ENCODE peak calls at places on chromosomes 12 and 14, in seven cellular contexts. F is activated naive CD8-positive, alpha-beta T cell treated with anti-CD3 and anti-CD28 coated beads, Interleukin-2, amount 50 U/mL, for 24 hours; W is stimulated activated CD4-positive, alpha-beta T cell treated with anti-CD3 and anti-CD28 coated beads, Interleukin-12 subunit alpha, Interleukin-12 subunit beta, amount 100 ng/mL, for 4 hours; E is kidney glomerular epithelial cell; I is NCI-H774; L is CD8-positive, alpha-beta T cell; S is cortex of kidney. A is an unnamed sample.

GRCh38 chr12:113515082-113515856 is 43.6 kb upstream of the LHX5 start:
- DNase-seq in S (no peak), F (no peak), W (no peak), L (no peak), E (no peak), I (no peak), A (no peak)

GRCh38 chr14:65854215-65854614 is 441.7 kb downstream of the FUT8 start:
- DNase-seq in L (no peak), S (no peak), E (no peak), W (no peak), F (no peak), I (no peak), A (no peak)

GRCh38 chr12:124856842-124857178 is 6.9 kb downstream of the SCARB1 start:
- DNase-seq in L (no peak), W (no peak), I (no peak), E (no peak), F (no peak), S (no peak), A (no peak)

GRCh38 chr14:91063119-91063518 is 2.7 kb upstream of the RPS6KA5 start:
- DNase-seq in W (no peak), E (no peak), S (no peak), I (no peak), L (no peak), F (no peak), A (peak)

GRCh38 chr14:105066285-105067071 is 1.2 kb upstream of the GPR132 start:
- DNase-seq in W (no peak), F (peak), E (no peak), S (no peak), L (no peak), I (no peak), A (no peak)

GRCh38 chr14:53399057-53399456 is 245.9 kb upstream of the DDHD1 start:
- DNase-seq in I (no peak), F (no peak), W (no peak), E (no peak), S (no peak), L (no peak), A (no peak)

GRCh38 chr12:2974560-2974971 is 15.4 kb downstream of the TEAD4 start:
- DNase-seq in I (no peak), W (no peak), S (no peak), F (no peak), E (no peak), L (no peak), A (no peak)

GRCh38 chr12:666766-667308 is 3.6 kb upstream of the NINJ2 start:
- DNase-seq in S (no peak), L (no peak), E (no peak), W (no peak), I (no peak), F (peak), A (no peak)

GRCh38 chr14:100028990-100029677 is 36.1 kb upstream of the EVL start:
- DNase-seq in F (no peak), W (no peak), I (no peak), S (no peak), L (no peak), E (peak), A (no peak)

GRCh38 chr12:109989380-109989779 is 6.8 kb downstream of the GIT2 start:
- DNase-seq in F (no peak), I (no peak), W (no peak), E (no peak), S (no peak), L (no peak), A (no peak)

GRCh38 chr12:42370013-42370412 is 44.0 kb downstream of the PPHLN1 start:
- DNase-seq in E (no peak), L (no peak), F (no peak), I (no peak), W (no peak), S (no peak), A (no peak)

GRCh38 chr12:125329239-125330238 is 264.3 kb downstream of the AACS start:
- DNase-seq in I (no peak), E (no peak), F (no peak), L (no peak), S (no peak), W (no peak), A (no peak)

GRCh38 chr12:91833780-91834359 is 311.8 kb downstream of the BTG1 start:
- DNase-seq in E (no peak), F (no peak), I (no peak), L (no peak), W (no peak), S (no peak), A (no peak)

GRCh38 chr14:103105580-103106168 is 11.1 kb downstream of the EXOC3L4 start:
- DNase-seq in F (no peak), S (no peak), W (no peak), I (peak), L (no peak), E (no peak), A (no peak)

GRCh38 chr14:104443391-104444158 is 136.0 kb upstream of the C14orf180 start:
- DNase-seq in S (no peak), F (no peak), E (no peak), L (no peak), W (no peak), I (no peak), A (no peak)

GRCh38 chr12:12819752-12820311 is 6.7 kb downstream of the DDX47 start:
- DNase-seq in L (no peak), E (peak), S (no peak), F (no peak), I (no peak), W (no peak), A (no peak)

GRCh38 chr12:130162771-130163460 is 652 bp downstream of the FZD10 start:
- DNase-seq in F (no peak), I (no peak), L (no peak), S (no peak), E (no peak), W (no peak), A (no peak)

GRCh38 chr12:129096968-129097367 is 243.7 kb downstream of the GLT1D1 start:
- DNase-seq in S (no peak), F (no peak), W (no peak), L (no peak), I (no peak), E (no peak), A (no peak)

GRCh38 chr12:46371718-46372130 is 849 bp downstream of the SLC38A2 start:
- DNase-seq in I (peak), F (peak), W (peak), E (peak), S (no peak), L (peak), A (peak)

GRCh38 chr12:80593766-80594165 is 113.7 kb upstream of the MYF6 start:
- DNase-seq in E (peak), F (no peak), W (no peak), I (no peak), S (no peak), L (no peak), A (no peak)

GRCh38 chr14:60092516-60092915 is 793 bp downstream of the PCNX4 start:
- DNase-seq in L (peak), S (no peak), E (peak), I (no peak), W (no peak), F (peak), A (no peak)

GRCh38 chr14:54147285-54147684 is 190.7 kb upstream of the BMP4 start:
- DNase-seq in W (no peak), E (no peak), I (no peak), S (no peak), F (no peak), L (no peak), A (no peak)

GRCh38 chr14:103006991-103007520 is 50.3 kb downstream of the CDC42BPB start:
- DNase-seq in L (no peak), I (no peak), S (no peak), W (no peak), F (no peak), E (no peak), A (no peak)